ENCODE peak calls at places on chromosomes 2 and 18, in seven cellular contexts. N is endothelial cell of umbilical vein, B is Panc1, L is prostate gland, Y is HepG2, U is transverse colon, A is suprapubic skin. P is an unnamed sample. For H3K4me1, the result is how much of the 10 kb centered on the place peaks cover.

GRCh38 chr2:143900006-143900405 is 619.9 kb downstream of the ZEB2 start:
- DNase-seq in N (no peak), B (no peak), U (no peak), L (no peak), Y (no peak), A (no peak), P (no peak)

GRCh38 chr18:11989966-11990380 is 8.7 kb downstream of the IMPA2 start:
- DNase-seq in B (no peak), L (no peak), A (peak), U (no peak), Y (no peak), N (no peak), P (peak)

GRCh38 chr2:60678551-60678950 is 77.5 kb upstream of the PAPOLG start:
- DNase-seq in L (no peak), N (no peak), A (no peak), Y (no peak), B (no peak), U (no peak), P (no peak)

GRCh38 chr2:20167356-20167755 is 57.6 kb downstream of the SDC1 start:
- DNase-seq in Y (no peak), L (no peak), U (no peak), A (peak), N (no peak), B (no peak), P (no peak)

GRCh38 chr2:153871231-153872221 is at the start of gene GALNT13:
- DNase-seq in N (peak), U (no peak), L (no peak), A (peak), B (no peak), Y (peak), P (peak)

GRCh38 chr2:144004742-144005141 is 515.2 kb downstream of the ZEB2 start:
- DNase-seq in N (no peak), L (no peak), A (no peak), B (no peak), U (no peak), Y (no peak), P (no peak)

GRCh38 chr2:46067501-46068292 is 229.5 kb upstream of the EPAS1 start:
- DNase-seq in B (peak), U (no peak), N (peak), L (no peak), A (no peak), Y (peak), P (no peak)

GRCh38 chr2:147660680-147661079 is 184.1 kb upstream of the ACVR2A start:
- DNase-seq in Y (no peak), N (no peak), A (no peak), B (no peak), L (no peak), U (no peak), P (no peak)

GRCh38 chr2:123738643-123739042 is 286.4 kb upstream of the CNTNAP5 start:
- DNase-seq in N (no peak), Y (no peak), L (no peak), B (no peak), A (no peak), U (no peak), P (no peak)

GRCh38 chr18:45332911-45333310 is 282.4 kb upstream of the SLC14A2 start:
- DNase-seq in A (no peak), B (no peak), L (no peak), Y (no peak), N (no peak), U (no peak), P (no peak)

GRCh38 chr2:120344991-120345975 is 653 bp upstream of the INHBB start:
- DNase-seq in Y (no peak), L (peak), N (peak), B (no peak), A (no peak), U (no peak), P (no peak)

GRCh38 chr18:56173542-56174220 is 464.7 kb downstream of the TXNL1 start:
- DNase-seq in U (no peak), Y (no peak), N (peak), L (no peak), B (no peak), A (no peak), P (no peak)

GRCh38 chr2:230885467-230886130 is 20.9 kb downstream of the ITM2C start:
- DNase-seq in N (no peak), A (no peak), Y (no peak), B (no peak), L (no peak), U (no peak), P (no peak)

GRCh38 chr2:18546586-18546985 is 13.9 kb downstream of the RDH14 start:
- DNase-seq in A (no peak), B (no peak), U (no peak), N (no peak), Y (peak), L (no peak), P (no peak)

GRCh38 chr2:200335657-200336056 is 29.2 kb downstream of the SPATS2L start:
- DNase-seq in Y (peak), L (no peak), B (no peak), N (no peak), A (no peak), U (no peak), P (no peak)

GRCh38 chr2:29206941-29207340 is 91.7 kb downstream of the CLIP4 start:
- DNase-seq in B (no peak), U (no peak), N (no peak), A (no peak), Y (peak), L (no peak), P (no peak)

GRCh38 chr2:220320326-220320725 is 692.9 kb downstream of the SLC4A3 start:
- DNase-seq in U (no peak), B (no peak), L (no peak), N (no peak), A (no peak), Y (no peak), P (no peak)

GRCh38 chr18:34729264-34729663 is 19.2 kb downstream of the DTNA start:
- DNase-seq in L (no peak), U (peak), A (no peak), Y (peak), N (peak), B (no peak), P (no peak)

GRCh38 chr18:12882416-12882815 is 1.6 kb downstream of the PTPN2 start:
- DNase-seq in B (no peak), Y (no peak), L (no peak), U (no peak), N (no peak), A (no peak), P (no peak)

GRCh38 chr18:77035380-77035779 is 97.2 kb downstream of the MBP start:
- DNase-seq in N (no peak), U (no peak), A (no peak), Y (no peak), L (no peak), B (no peak), P (no peak)

GRCh38 chr2:217725409-217725808 is 277.4 kb downstream of the TNS1 start:
- DNase-seq in B (no peak), Y (no peak), N (no peak), U (no peak), A (no peak), L (no peak), P (no peak)

GRCh38 chr2:67465623-67466022 is 68.5 kb downstream of the ETAA1 start:
- DNase-seq in Y (no peak), U (no peak), L (no peak), N (no peak), B (no peak), A (no peak), P (no peak)

GRCh38 chr2:152594022-152594712 is 123.1 kb downstream of the PRPF40A start:
- DNase-seq in U (peak), Y (no peak), A (peak), L (peak), N (no peak), B (no peak), P (peak)

GRCh38 chr2:45681675-45682074 is 30.2 kb downstream of the PRKCE start:
- DNase-seq in L (no peak), B (peak), A (peak), N (peak), Y (peak), U (no peak), P (no peak)

DNA sequence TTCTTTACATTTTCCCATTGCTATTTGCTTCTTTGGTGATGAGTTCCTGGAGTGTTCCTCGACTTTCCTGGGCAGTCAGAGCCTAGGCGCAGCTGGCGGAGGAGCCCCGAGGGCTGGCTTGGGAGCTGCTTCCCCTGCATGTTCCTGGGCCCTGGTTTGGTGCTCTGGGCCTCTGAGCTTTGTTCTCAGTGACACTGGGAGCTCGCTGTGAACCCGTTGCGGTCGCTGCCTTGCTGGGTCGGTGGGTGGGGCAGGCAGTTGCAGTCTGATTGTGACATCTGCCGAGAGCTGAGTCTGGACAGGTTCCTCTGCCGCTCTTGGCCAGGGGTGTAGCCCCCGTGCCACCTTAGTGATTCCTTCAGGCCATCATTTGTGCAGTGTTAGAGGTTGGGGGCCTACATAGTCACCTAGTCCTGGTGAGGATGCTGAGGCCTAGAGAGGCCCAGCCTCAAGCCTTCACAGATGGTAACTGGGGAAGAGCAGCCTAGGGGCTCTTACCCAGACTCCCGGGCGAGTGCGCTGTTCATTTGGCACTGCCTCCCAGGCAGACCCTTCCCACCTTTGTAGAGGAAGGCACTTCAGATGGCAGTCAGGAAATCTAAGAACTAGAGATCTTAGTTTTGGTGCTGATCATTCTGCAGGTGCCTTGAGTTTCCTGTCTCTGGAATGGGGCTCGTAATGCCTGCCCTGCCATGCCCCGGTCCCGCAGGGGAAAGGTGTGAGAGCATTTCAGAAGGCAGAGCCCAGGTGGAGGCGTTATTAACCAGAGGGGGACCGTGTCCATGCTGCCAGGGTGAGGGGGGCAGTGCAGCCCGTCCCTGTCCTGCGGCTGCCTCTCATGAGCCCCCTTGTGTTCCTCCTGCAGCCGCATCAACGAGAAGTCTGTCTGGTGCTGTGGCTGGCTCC is 8.4 kb downstream of the ASB1 start:
- DNase-seq in U (no peak), N (no peak), L (no peak), B (no peak), Y (peak), A (no peak), P (no peak)
- H3K4me1 ChIP-seq in U (under half), N (under half), L (under half), B (under half), Y (half or more), A (under half), P (under half)

DNA sequence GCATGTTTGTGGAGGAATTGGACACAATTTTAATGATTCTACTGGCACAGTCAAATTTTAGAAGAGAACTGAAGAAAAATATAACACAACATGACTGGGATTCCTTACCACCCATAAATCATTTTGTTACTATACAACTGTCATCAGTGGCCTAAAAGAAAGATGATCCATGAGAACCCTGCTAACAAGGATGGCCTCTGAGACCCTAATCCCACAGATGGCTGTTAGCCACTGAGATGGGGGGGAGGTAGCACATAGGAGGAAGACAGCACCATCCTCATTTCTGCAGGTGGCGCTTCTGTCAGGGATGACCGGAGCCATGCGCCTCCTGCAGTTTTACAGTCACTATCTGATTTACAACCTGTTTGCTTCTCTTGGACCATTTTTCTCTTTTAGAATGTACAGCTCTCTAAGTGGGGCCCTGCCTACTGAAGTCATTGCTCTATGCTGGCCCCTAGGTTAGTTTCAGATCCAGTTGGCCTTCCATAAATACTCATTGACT is 279.8 kb downstream of the NAPG start:
- DNase-seq in L (no peak), B (no peak), N (no peak), A (no peak), U (no peak), Y (no peak), P (no peak)
- TF ChIP-seq POLR2AphosphoS5 in L (no peak), B (no peak), N (no peak), A (no peak), U (no peak), Y (no peak), P (no peak)

GRCh38 chr2:1633936-1634587 is 110.3 kb downstream of the PXDN start:
- DNase-seq in U (no peak), A (no peak), N (no peak), Y (no peak), B (no peak), L (no peak), P (peak)

GRCh38 chr2:1635826-1636225 is 108.5 kb downstream of the PXDN start:
- DNase-seq in A (peak), N (no peak), U (no peak), B (no peak), L (no peak), Y (no peak), P (peak)

GRCh38 chr2:1633092-1633721 is 111.1 kb downstream of the PXDN start:
- DNase-seq in Y (no peak), B (no peak), L (no peak), U (peak), N (no peak), A (no peak), P (peak)

GRCh38 chr2:1636791-1637415 is 107.4 kb downstream of the PXDN start:
- DNase-seq in L (no peak), N (no peak), Y (no peak), A (peak), U (no peak), B (no peak), P (peak)

DNA sequence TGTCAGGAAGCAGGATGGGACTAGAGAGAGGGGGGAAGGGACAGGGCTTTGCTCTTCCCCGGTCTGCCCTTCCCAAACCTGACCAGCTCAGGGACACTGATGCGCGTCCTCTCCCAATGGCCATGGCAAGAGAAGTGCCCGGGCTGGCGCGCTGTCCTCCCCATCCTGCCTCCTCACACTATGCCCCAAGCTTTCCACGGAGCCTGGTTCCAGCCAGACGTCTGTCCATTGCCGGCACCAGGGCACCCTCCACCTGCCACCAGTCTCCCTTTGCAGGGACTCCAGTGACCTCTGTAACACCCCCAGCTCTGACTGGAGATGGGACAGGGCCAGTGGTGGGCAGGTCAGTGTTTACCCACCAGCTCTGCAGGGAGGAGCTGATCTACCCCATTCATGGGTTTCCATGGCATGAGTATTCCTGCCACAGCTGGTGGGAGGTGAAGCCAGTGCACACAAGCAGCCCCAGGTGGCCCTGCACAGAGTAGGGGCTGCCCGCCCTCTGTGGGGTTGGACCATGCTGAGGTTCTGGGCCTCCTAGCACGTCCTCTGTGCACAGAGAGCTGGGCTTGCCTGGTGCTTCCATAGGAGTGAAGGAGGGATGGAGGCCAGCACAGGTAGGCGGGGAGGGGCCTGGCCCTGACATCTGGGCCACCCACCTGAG is 109.5 kb downstream of the PXDN start:
- DNase-seq in Y (no peak), U (no peak), L (no peak), A (no peak), N (no peak), B (no peak), P (peak)
- H3K4me1 ChIP-seq in Y (under half), U (under half), L (under half), A (under half), N (under half), B (half or more), P (under half)

DNA sequence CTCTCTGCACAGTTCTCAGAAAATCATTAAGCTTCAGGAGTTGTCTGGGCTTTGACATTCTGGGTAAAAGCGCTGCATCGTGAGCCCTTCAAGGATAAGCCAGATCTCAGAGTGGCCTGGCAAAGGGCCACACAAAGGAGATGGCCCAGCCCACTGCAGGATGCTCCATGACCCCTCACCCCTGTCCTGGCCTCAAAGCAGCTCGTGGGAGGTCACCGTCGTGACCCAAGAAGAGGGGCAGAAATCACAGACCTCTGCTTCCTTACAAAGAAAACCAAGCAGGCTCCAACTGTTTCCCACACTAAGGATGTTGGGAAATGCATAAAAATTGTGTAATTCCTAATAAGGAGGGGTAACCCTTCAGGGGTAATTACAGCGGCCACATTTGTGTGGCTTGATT is 102.2 kb downstream of the BOD1L2 start:
- DNase-seq in N (no peak), B (no peak), U (no peak), L (no peak), Y (no peak), A (no peak), P (no peak)
- TF ChIP-seq POLR2AphosphoS5 in N (no peak), B (no peak), U (no peak), L (no peak), Y (no peak), A (no peak), P (no peak)

GRCh38 chr2:98487101-98487805 is 42.6 kb downstream of the INPP4A start:
- DNase-seq in L (no peak), B (no peak), N (no peak), Y (no peak), A (no peak), U (no peak), P (no peak)
- H3K4me1 ChIP-seq in L (under half), B (under half), N (under half), Y (under half), A (under half), U (under half), P (under half)

GRCh38 chr2:179574061-179574519 is 287.3 kb downstream of the ZNF385B start:
- DNase-seq in L (peak), U (no peak), B (no peak), N (peak), A (no peak), Y (peak), P (no peak)

GRCh38 chr2:179571141-179571713 is 290.2 kb downstream of the ZNF385B start:
- DNase-seq in B (no peak), U (no peak), L (no peak), A (no peak), Y (no peak), N (no peak), P (no peak)

GRCh38 chr2:179571721-179572120 is 289.7 kb downstream of the ZNF385B start:
- DNase-seq in L (no peak), B (no peak), U (no peak), A (no peak), N (no peak), Y (no peak), P (no peak)

GRCh38 chr2:179572544-179572943 is 288.9 kb downstream of the ZNF385B start:
- DNase-seq in U (no peak), N (no peak), Y (no peak), A (no peak), L (no peak), B (no peak), P (no peak)

GRCh38 chr2:179569834-179570233 is 291.6 kb downstream of the ZNF385B start:
- DNase-seq in U (no peak), Y (no peak), B (no peak), L (no peak), A (peak), N (no peak), P (no peak)
- TF ChIP-seq POLR2AphosphoS5 in U (peak), Y (no peak), B (no peak), L (no peak), A (no peak), N (no peak), P (peak)

GRCh38 chr2:173213181-173213580 is 137.5 kb downstream of the MAP3K20 start:
- DNase-seq in U (no peak), B (no peak), N (no peak), L (no peak), A (no peak), Y (no peak), P (no peak)

GRCh38 chr2:173216668-173217067 is 138.0 kb upstream of the CDCA7 start:
- DNase-seq in N (no peak), B (no peak), Y (no peak), L (no peak), A (no peak), U (no peak), P (no peak)

GRCh38 chr2:173215316-173215715 is 139.4 kb upstream of the CDCA7 start:
- DNase-seq in N (no peak), B (no peak), L (no peak), U (no peak), Y (no peak), A (no peak), P (no peak)

GRCh38 chr2:173216055-173216454 is 138.6 kb upstream of the CDCA7 start:
- DNase-seq in Y (no peak), L (no peak), N (no peak), B (no peak), A (no peak), U (no peak), P (no peak)

GRCh38 chr2:173214213-173214612 is 138.6 kb downstream of the MAP3K20 start:
- DNase-seq in A (no peak), B (no peak), Y (no peak), U (no peak), N (no peak), L (peak), P (no peak)
- H3K4me1 ChIP-seq in A (under half), B (under half), Y (under half), U (under half), N (under half), L (under half), P (half or more)